ENCODE peak calls at places on chromosomes 1 and 21, in eight cellular contexts. P, S, R, M, F, B, I and D are unnamed samples.

GRCh38 chr21:17607684-17608083 is 5.0 kb downstream of the BTG3 start:
- ATAC-seq in P (no peak), S (no peak), R (no peak), M (no peak), F (no peak), B (no peak), I (no peak), D (no peak)

GRCh38 chr1:15685820-15686219 is 1.7 kb downstream of the PLEKHM2 start:
- ATAC-seq in P (peak; percentile 4), S (no peak), R (no peak), M (no peak), F (no peak), B (no peak), I (no peak), D (no peak)

GRCh38 chr1:172928412-172928811 is 122.3 kb downstream of the TNFSF18 start:
- ATAC-seq in P (no peak), S (no peak), R (no peak), M (no peak), F (no peak), B (no peak), I (no peak), D (no peak)

GRCh38 chr1:8767006-8767405 is 50.4 kb downstream of the RERE start:
- ATAC-seq in P (no peak), S (no peak), R (no peak), M (no peak), F (no peak), B (no peak), I (no peak), D (no peak)

GRCh38 chr1:21764615-21765423 is 18.1 kb downstream of the USP48 start:
- ATAC-seq in P (peak; percentile 40), S (peak; percentile 79), R (peak; percentile 75), M (peak; percentile 52), F (peak; percentile 72), B (no peak), I (peak; percentile 70), D (peak; percentile 88)

GRCh38 chr1:151990856-151991198 is 2.8 kb downstream of the S100A10 start:
- ATAC-seq in P (no peak), S (no peak), R (no peak), M (no peak), F (no peak), B (no peak), I (no peak), D (no peak)

GRCh38 chr1:8303141-8303540 is 14.8 kb upstream of the SLC45A1 start:
- ATAC-seq in P (no peak), S (peak; percentile 37), R (no peak), M (no peak), F (no peak), B (no peak), I (no peak), D (no peak)

GRCh38 chr1:180530501-180530900 is 28.1 kb upstream of the ACBD6 start:
- ATAC-seq in P (no peak), S (peak; percentile 72), R (peak; percentile 90), M (no peak), F (peak; percentile 73), B (peak; percentile 80), I (no peak), D (peak; percentile 68)

GRCh38 chr1:116128669-116129068 is 17.5 kb downstream of the MAB21L3 start:
- ATAC-seq in P (peak; percentile 46), S (no peak), R (no peak), M (no peak), F (no peak), B (no peak), I (no peak), D (no peak)

GRCh38 chr21:43372663-43373386 is 54.1 kb downstream of the SIK1 start:
- ATAC-seq in P (no peak), S (no peak), R (peak; percentile 84), M (peak; percentile 26), F (no peak), B (no peak), I (no peak), D (no peak)

GRCh38 chr1:12376236-12377064 is 146.6 kb downstream of the VPS13D start:
- ATAC-seq in P (no peak), S (no peak), R (peak; percentile 51), M (no peak), F (no peak), B (no peak), I (no peak), D (peak; percentile 39)

GRCh38 chr1:204915856-204916485 is 45.3 kb downstream of the NFASC start:
- ATAC-seq in P (no peak), S (peak; percentile 74), R (no peak), M (no peak), F (no peak), B (no peak), I (no peak), D (no peak)

GRCh38 chr1:85179517-85179916 is 21.3 kb downstream of the SYDE2 start:
- ATAC-seq in P (peak; percentile 26), S (no peak), R (no peak), M (no peak), F (no peak), B (no peak), I (no peak), D (no peak)

GRCh38 chr1:237093706-237094105 is 51.7 kb downstream of the RYR2 start:
- ATAC-seq in P (no peak), S (no peak), R (no peak), M (no peak), F (no peak), B (no peak), I (no peak), D (no peak)

GRCh38 chr1:174068000-174068399 is 45.8 kb upstream of the RC3H1 start:
- ATAC-seq in P (no peak), S (no peak), R (no peak), M (peak; percentile 71), F (no peak), B (no peak), I (no peak), D (no peak)

GRCh38 chr1:220040028-220040596 is 6.2 kb downstream of the EPRS1 start:
- ATAC-seq in P (no peak), S (no peak), R (no peak), M (no peak), F (no peak), B (no peak), I (no peak), D (no peak)

GRCh38 chr1:157073944-157074685 is 25.5 kb downstream of the ETV3L start:
- ATAC-seq in P (peak; percentile 70), S (peak; percentile 86), R (no peak), M (peak; percentile 80), F (peak; percentile 69), B (peak; percentile 89), I (peak; percentile 92), D (peak; percentile 58)

GRCh38 chr1:31751822-31752241 is 12.3 kb downstream of the ADGRB2 start:
- ATAC-seq in P (no peak), S (no peak), R (no peak), M (no peak), F (no peak), B (no peak), I (no peak), D (no peak)

GRCh38 chr1:28161770-28162550 is 14.5 kb downstream of the PTAFR start:
- ATAC-seq in P (no peak), S (no peak), R (no peak), M (no peak), F (no peak), B (no peak), I (no peak), D (no peak)

DNA sequence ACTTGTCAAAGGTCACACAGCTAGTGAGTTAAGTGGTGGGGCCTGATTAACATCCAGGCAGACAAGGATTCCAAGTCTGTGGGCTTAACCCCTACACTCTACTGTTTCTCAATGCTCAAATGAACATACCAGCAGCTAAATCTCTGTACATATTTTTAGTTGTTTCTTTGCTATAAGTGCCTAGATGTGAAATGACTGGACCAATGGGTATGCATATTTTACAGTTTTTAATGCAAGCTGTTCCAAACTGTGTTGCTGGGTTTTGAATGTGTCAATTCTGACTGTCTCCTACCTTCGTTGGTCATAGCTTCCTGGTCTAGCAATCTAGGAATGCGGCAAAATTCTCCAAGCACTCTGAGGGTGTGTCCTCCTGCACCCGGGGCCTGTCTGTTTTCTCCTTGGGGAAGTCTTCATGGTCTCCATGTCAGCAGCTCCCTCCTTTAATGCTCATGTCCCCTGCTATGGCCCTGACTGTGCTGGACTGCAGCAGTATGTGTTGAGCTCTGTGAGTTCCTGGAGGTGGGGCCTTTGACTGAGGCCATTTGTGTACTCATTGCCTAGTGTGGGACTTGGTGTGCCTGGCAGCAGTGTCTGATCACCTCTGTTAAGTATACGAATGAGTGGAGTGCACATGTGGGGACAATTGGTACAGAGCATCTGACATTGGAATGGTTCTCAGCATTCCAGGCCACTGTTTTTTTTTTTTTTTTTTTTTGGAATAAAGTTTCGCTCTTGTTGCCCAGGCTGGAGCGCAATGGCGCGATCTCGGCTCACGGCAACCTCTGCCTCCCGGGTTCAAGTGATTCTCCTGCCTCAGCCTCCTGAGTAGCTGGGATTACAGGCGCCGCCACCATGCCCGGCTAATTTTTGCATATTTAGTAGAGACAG is 72.9 kb upstream of the SLC2A1 start:
- ATAC-seq in P (no peak), S (no peak), R (no peak), M (no peak), F (no peak), B (peak; percentile 17), I (no peak), D (no peak)
- TF ChIP-seq POLR2AphosphoS5 in P (no peak), S (no peak), R (no peak), M (no peak), F (no peak), B (no peak), I (no peak), D (no peak)

GRCh38 chr1:226870323-226871046 is at the start of gene PSEN2:
- ATAC-seq in P (peak; percentile 98), S (peak; percentile 95), R (peak; percentile 90), M (peak; percentile 95), F (peak; percentile 84), B (peak; percentile 94), I (peak; percentile 92), D (peak; percentile 95)
- H3K27ac ChIP-seq in P (no peak within 1 kb of the TSS), S (peak within 1 kb of the TSS; percentile 66), R (peak within 1 kb of the TSS; percentile 80), M (peak within 1 kb of the TSS; percentile 55), F (no peak within 1 kb of the TSS), B (no peak within 1 kb of the TSS), I (peak within 1 kb of the TSS; percentile 69), D (peak within 1 kb of the TSS; percentile 89)

GRCh38 chr1:23169727-23170335 is 1.2 kb upstream of the LUZP1 start:
- ATAC-seq in P (peak; percentile 32), S (peak; percentile 66), R (peak; percentile 88), M (peak; percentile 64), F (peak; percentile 27), B (peak; percentile 63), I (peak; percentile 53), D (peak; percentile 73)
- TF ChIP-seq POLR2AphosphoS5 in P (no peak), S (no peak), R (peak; percentile 78), M (peak; percentile 52), F (no peak), B (peak; percentile 33), I (peak; percentile 59), D (peak; percentile 44)

GRCh38 chr1:18883079-18883478 is 19.3 kb downstream of the ALDH4A1 start:
- ATAC-seq in P (no peak), S (no peak), R (no peak), M (no peak), F (no peak), B (no peak), I (no peak), D (no peak)

GRCh38 chr1:18883636-18884418 is 18.5 kb downstream of the ALDH4A1 start:
- ATAC-seq in P (peak; percentile 96), S (peak; percentile 82), R (peak; percentile 68), M (peak; percentile 94), F (peak; percentile 91), B (peak; percentile 79), I (peak; percentile 88), D (peak; percentile 66)

GRCh38 chr1:18881642-18882431 is 20.5 kb downstream of the ALDH4A1 start:
- ATAC-seq in P (no peak), S (no peak), R (no peak), M (no peak), F (no peak), B (no peak), I (no peak), D (no peak)

GRCh38 chr1:18881164-18881563 is 21.2 kb downstream of the ALDH4A1 start:
- ATAC-seq in P (no peak), S (no peak), R (no peak), M (no peak), F (no peak), B (no peak), I (no peak), D (no peak)

GRCh38 chr1:18882511-18882910 is 19.8 kb downstream of the ALDH4A1 start:
- ATAC-seq in P (no peak), S (no peak), R (no peak), M (no peak), F (no peak), B (no peak), I (no peak), D (no peak)
- H3K27ac ChIP-seq in P (no peak overlapping the region), S (no peak overlapping the region), R (no peak overlapping the region), M (no peak overlapping the region), F (no peak overlapping the region), B (no peak overlapping the region), I (no peak overlapping the region), D (no peak overlapping the region)